ENCODE peak calls at places on chromosomes 5 and 9, in six cellular contexts. L, Y, A, Z, I and S are unnamed samples.

GRCh38 chr5:115343855-115344254 is 47.4 kb upstream of the CCDC112 start:
- DNase-seq in L (peak), Y (no peak), A (no peak), Z (no peak), I (no peak), S (no peak)

GRCh38 chr9:76023715-76024195 is 133.3 kb downstream of the PCSK5 start:
- DNase-seq in L (no peak), Y (no peak), A (no peak), Z (no peak), I (no peak), S (no peak)

GRCh38 chr9:32351845-32352244 is 32.6 kb upstream of the ACO1 start:
- DNase-seq in L (no peak), Y (no peak), A (no peak), Z (no peak), I (no peak), S (no peak)

GRCh38 chr5:97149689-97150088 is 7.3 kb upstream of the LIX1 start:
- DNase-seq in L (no peak), Y (no peak), A (no peak), Z (no peak), I (no peak), S (no peak)

GRCh38 chr5:171268700-171269413 is 40.2 kb upstream of the TLX3 start:
- DNase-seq in L (no peak), Y (no peak), A (no peak), Z (no peak), I (no peak), S (no peak)

GRCh38 chr5:10632110-10632903 is 68.4 kb downstream of the ANKRD33B start:
- DNase-seq in L (no peak), Y (no peak), A (no peak), Z (no peak), I (no peak), S (no peak)

GRCh38 chr5:129271309-129271708 is 176.8 kb downstream of the ISOC1 start:
- DNase-seq in L (no peak), Y (no peak), A (no peak), Z (no peak), I (no peak), S (no peak)

GRCh38 chr5:149628846-149629388 is 47.6 kb downstream of the ARHGEF37 start:
- DNase-seq in L (no peak), Y (no peak), A (no peak), Z (no peak), I (no peak), S (no peak)

DNA sequence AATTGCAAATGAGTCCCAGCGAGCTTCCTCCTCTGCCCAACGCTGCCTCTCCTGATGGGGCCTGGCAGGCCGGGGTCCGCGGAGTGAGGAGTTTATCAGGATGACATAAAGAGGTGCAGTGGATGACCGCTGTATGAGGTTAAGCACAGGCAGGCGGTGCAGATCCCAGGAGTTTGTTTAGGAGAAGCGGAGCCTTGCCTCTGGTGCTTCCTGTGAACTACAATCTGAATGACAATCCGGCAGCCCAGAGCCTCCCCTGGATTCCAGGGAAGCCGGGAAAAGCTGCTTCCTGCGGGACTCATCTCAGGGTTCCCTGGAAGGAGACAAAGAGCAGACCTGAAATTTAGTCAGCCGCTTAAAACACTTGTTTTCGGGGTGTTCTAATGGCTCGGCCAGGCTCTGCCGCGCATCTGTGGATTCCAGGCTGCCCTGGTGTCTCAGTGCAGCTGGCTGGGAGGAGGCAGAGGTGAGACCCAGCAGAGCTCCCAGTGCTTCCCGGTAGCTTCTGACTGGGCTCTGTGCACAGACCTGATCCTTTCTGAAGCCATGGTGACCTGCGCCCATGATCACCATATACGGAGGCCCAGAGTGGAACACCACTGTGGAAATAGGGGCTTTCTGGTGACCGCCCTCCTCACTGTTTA is 69.9 kb upstream of the IRX4 start:
- DNase-seq in L (no peak), Y (no peak), A (no peak), Z (no peak), I (no peak), S (no peak)
- TF ChIP-seq CTCF in L (no peak), Y (no peak), A (no peak), Z (no peak), I (no peak), S (no peak)

GRCh38 chr9:110784309-110784708 is 115.7 kb downstream of the MUSK start:
- DNase-seq in L (no peak), Y (no peak), A (no peak), Z (no peak), I (no peak), S (no peak)

GRCh38 chr9:110788871-110789270 is 120.3 kb downstream of the MUSK start:
- DNase-seq in L (no peak), Y (no peak), A (no peak), Z (no peak), I (no peak), S (no peak)

GRCh38 chr9:110782701-110783100 is 114.1 kb downstream of the MUSK start:
- DNase-seq in L (no peak), Y (no peak), A (no peak), Z (no peak), I (no peak), S (no peak)

DNA sequence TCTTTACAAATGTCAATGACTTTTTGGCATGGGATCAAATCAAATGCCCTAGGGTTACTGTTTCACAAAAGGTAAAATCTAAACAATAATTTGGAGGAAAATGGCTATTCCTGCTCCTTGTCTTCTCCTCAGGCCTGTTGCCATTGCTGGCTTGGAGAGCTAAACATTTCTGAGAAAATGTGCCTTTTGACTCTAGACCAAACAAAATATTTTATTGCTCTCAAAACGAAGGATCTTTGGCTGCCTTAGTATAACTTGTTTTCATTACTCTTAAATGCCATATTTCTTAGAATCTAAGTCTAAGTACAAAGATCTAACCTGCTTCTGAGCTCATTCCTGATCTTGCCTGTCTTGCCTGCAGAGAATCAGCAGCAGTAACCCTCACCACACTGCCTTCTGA is 116.6 kb downstream of the MUSK start:
- DNase-seq in L (no peak), Y (no peak), A (no peak), Z (no peak), I (no peak), S (no peak)
- TF ChIP-seq CTCF in L (no peak), Y (no peak), A (no peak), Z (no peak), I (no peak), S (no peak)

DNA sequence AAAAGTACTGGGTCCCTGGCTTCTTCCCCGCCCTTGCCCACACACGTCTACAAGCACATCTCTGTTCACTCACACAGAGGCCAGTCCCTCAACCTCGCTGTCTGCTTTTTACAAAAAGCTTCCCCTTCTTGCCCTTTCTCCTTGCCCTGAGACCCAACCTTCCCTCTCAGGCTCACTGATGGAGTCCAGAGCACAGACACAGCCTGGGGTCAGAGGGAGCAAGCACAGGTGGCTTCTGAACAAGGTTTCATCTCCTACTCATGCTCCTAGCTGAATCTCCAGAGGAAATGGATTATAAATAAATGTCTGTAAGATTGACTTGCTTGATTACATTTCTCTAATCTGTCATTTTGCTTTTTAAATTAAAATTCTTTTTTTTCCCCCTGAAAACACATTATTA is 101.8 kb downstream of the ICE1 start:
- DNase-seq in L (no peak), Y (no peak), A (no peak), Z (no peak), I (no peak), S (no peak)
- TF ChIP-seq CTCF in L (no peak), Y (no peak), A (no peak), Z (no peak), I (no peak), S (no peak)

DNA sequence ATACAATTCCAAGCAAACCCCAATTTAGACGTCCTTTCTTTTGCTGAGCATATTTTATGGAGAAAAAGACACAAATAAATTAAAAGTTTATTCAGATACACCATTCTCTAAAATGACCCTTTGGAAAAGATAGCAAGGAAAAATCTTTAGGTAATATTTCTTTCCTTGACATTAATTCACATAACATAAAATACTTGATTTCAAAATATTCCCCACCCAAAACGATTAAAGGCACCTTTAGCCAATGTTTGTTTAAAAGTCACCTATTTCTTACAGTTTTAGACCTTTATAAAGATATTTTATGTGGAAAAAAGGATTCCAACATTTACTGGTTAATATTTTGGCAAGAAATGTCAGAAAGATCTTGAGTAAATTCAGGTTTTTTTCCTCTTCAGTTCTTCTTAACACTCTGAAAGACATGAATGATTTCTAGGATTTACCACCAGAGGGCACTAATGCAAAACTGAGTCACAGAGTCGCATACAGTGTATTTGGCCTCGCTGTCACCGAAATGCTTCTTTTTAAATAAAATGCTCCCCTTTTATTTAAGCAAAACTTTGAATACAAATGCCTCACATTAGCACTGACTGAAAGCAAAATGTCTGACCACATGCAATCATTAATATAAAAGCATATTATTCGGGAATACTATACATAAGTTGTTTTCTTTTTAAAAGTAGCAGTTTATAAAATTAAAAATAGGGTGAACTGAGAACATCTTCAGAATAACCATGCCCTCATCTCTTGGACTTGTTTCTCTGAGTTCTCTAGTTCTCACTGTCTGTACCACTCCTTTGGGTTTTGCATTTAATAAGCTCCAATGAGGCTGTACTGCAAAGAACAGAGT is 122.5 kb downstream of the SLC1A3 start:
- DNase-seq in L (no peak), Y (no peak), A (peak), Z (no peak), I (no peak), S (no peak)
- TF ChIP-seq CTCF in L (peak), Y (peak), A (peak), Z (peak), I (peak), S (no peak)

GRCh38 chr9:137678202-137678601 is 59.4 kb downstream of the EHMT1 start:
- DNase-seq in L (no peak), Y (no peak), A (no peak), Z (no peak), I (peak), S (no peak)
- TF ChIP-seq CTCF in L (no peak), Y (no peak), A (no peak), Z (no peak), I (no peak), S (no peak)

GRCh38 chr9:110815361-110815760 is 146.8 kb downstream of the MUSK start:
- DNase-seq in L (no peak), Y (no peak), A (no peak), Z (no peak), I (no peak), S (no peak)
- TF ChIP-seq CTCF in L (no peak), Y (no peak), A (no peak), Z (no peak), I (no peak), S (no peak)